ENCODE peak calls at places on chromosomes 1 and 21, in ten cellular contexts. V is H7; U is NCI-H2081; R is NCI-H1930; L is SK-N-SH; D is GM19239; A is SHP77; T is amniotic stem cell; K is effector CD4-positive, alpha-beta T cell; Y is ovary. Q is an unnamed sample.

GRCh38 chr1:1777950-1778826 is at the start of gene NADK:
- DNase-seq in A (peak), R (peak), U (peak), T (no peak), L (peak), Y (peak), V (peak), D (peak), K (peak), Q (peak)

GRCh38 chr1:109181807-109182163 is 31.9 kb upstream of the SARS1 start:
- DNase-seq in L (no peak), Y (no peak), U (no peak), V (no peak), A (no peak), R (no peak), T (no peak), D (no peak), K (no peak), Q (no peak)

GRCh38 chr1:86068841-86069756 is 87.5 kb downstream of the COL24A1 start:
- DNase-seq in T (no peak), A (no peak), D (no peak), R (no peak), K (no peak), Y (no peak), V (no peak), U (no peak), L (no peak), Q (peak)

GRCh38 chr1:3012511-3013291 is 8.6 kb upstream of the ACTRT2 start:
- DNase-seq in A (peak), Y (peak), L (peak), D (peak), R (no peak), T (no peak), U (no peak), V (peak), K (peak), Q (no peak)

GRCh38 chr1:86429830-86430229 is 5.9 kb downstream of the CLCA2 start:
- DNase-seq in T (peak), R (no peak), U (no peak), D (no peak), V (no peak), L (no peak), Y (no peak), K (no peak), A (no peak), Q (peak)

GRCh38 chr1:162069334-162070093 is at the start of gene NOS1AP:
- DNase-seq in U (peak), T (peak), D (peak), A (peak), Y (peak), V (peak), K (peak), L (peak), R (peak), Q (no peak)

GRCh38 chr1:234206651-234207284 is 166.5 kb upstream of the COA6 start:
- DNase-seq in Y (no peak), U (no peak), K (no peak), L (no peak), R (no peak), V (no peak), D (no peak), T (no peak), A (no peak), Q (peak)

GRCh38 chr21:38678827-38679226 is 126.9 kb upstream of the ETS2 start:
- DNase-seq in L (no peak), V (no peak), U (no peak), D (no peak), Y (no peak), R (no peak), T (no peak), A (no peak), K (no peak), Q (no peak)

GRCh38 chr1:115781343-115781742 is 12.8 kb upstream of the CASQ2 start:
- DNase-seq in R (no peak), L (no peak), V (no peak), T (no peak), U (no peak), A (no peak), K (no peak), Y (no peak), D (no peak), Q (peak)

GRCh38 chr1:203799157-203799556 is 3.7 kb downstream of the ZBED6 start:
- DNase-seq in K (no peak), U (no peak), D (no peak), A (no peak), T (no peak), Y (no peak), L (no peak), V (no peak), R (no peak), Q (no peak)

GRCh38 chr21:43865471-43866181 is 603 bp downstream of the AGPAT3 start:
- DNase-seq in V (peak), U (no peak), D (peak), T (peak), Y (peak), K (peak), A (no peak), R (no peak), L (peak), Q (no peak)

GRCh38 chr1:248670003-248670402 is 14.7 kb upstream of the OR2T27 start:
- DNase-seq in D (no peak), V (no peak), L (no peak), R (no peak), T (no peak), A (no peak), Y (no peak), U (no peak), K (no peak), Q (no peak)

GRCh38 chr1:44368471-44369151 is 13.6 kb upstream of the ERI3 start:
- DNase-seq in L (no peak), A (no peak), T (no peak), D (no peak), U (no peak), Y (no peak), R (no peak), K (no peak), V (peak), Q (no peak)

GRCh38 chr1:227372662-227373061 is 54.4 kb upstream of the CDC42BPA start:
- DNase-seq in K (no peak), A (no peak), L (no peak), R (no peak), T (peak), U (no peak), V (no peak), D (no peak), Y (no peak), Q (peak)

GRCh38 chr1:207848234-207848633 is 62.7 kb downstream of the CD34 start:
- DNase-seq in A (peak), T (no peak), Y (no peak), L (no peak), V (no peak), D (peak), R (no peak), K (no peak), U (no peak), Q (peak)

GRCh38 chr1:22210176-22210575 is 67.3 kb upstream of the WNT4 start:
- DNase-seq in Y (no peak), L (no peak), R (no peak), A (no peak), V (no peak), D (no peak), K (no peak), T (no peak), U (no peak), Q (no peak)

GRCh38 chr1:41394918-41395598 is 33.8 kb downstream of the FOXO6 start:
- DNase-seq in A (peak), T (no peak), Y (no peak), K (no peak), D (no peak), U (peak), L (peak), V (peak), R (no peak), Q (no peak)

GRCh38 chr1:9078949-9079500 is 9.6 kb upstream of the SLC2A5 start:
- DNase-seq in T (no peak), U (no peak), Y (no peak), K (no peak), R (no peak), D (no peak), V (no peak), L (no peak), A (no peak), Q (no peak)

GRCh38 chr1:13723810-13724209 is 23.8 kb downstream of the PRDM2 start:
- DNase-seq in K (no peak), D (no peak), L (no peak), U (no peak), T (no peak), V (peak), Y (no peak), R (no peak), A (no peak), Q (peak)

GRCh38 chr1:24393892-24394291 is 19.7 kb downstream of the STPG1 start:
- DNase-seq in T (no peak), R (no peak), Y (no peak), U (no peak), A (no peak), D (no peak), L (no peak), K (no peak), V (no peak), Q (peak)

GRCh38 chr1:220631238-220631842 is 58.8 kb upstream of the C1orf115 start:
- DNase-seq in T (no peak), R (peak), Y (no peak), U (no peak), A (no peak), L (no peak), D (no peak), K (no peak), V (no peak), Q (no peak)

GRCh38 chr1:94324168-94324544 is 86.8 kb upstream of the ARHGAP29 start:
- DNase-seq in Y (no peak), K (no peak), T (no peak), R (no peak), V (no peak), U (no peak), L (no peak), D (no peak), A (no peak), Q (no peak)